ENCODE peak calls at places on chromosomes 1 and 21, in eight cellular contexts. One of them, this sample, is unnamed.

GRCh38 chr1:70061229-70061628 is 144.2 kb downstream of the LRRC40 start:
- DNase-seq in left ventricle myocardium inferior: no peak
- DNase-seq in non-pigmented ciliary epithelial cell: no peak
- DNase-seq in stimulated activated CD4-positive, alpha-beta T cell treated with anti-CD3 and anti-CD28 coated beads, Interleukin-15, amount 100 ng/mL, for 24 hours: no peak
- DNase-seq in right cardiac atrium: no peak
- DNase-seq in HS-5: no peak
- DNase-seq in activated gamma-delta T cell treated with Interleukin-2 at 50 U/mL for 16 hours: no peak
- DNase-seq in T-helper 2 cell: no peak
- DNase-seq in this sample: no peak

GRCh38 chr1:154848983-154849382 is 21.1 kb downstream of the KCNN3 start:
- DNase-seq in left ventricle myocardium inferior: no peak
- DNase-seq in non-pigmented ciliary epithelial cell: no peak
- DNase-seq in stimulated activated CD4-positive, alpha-beta T cell treated with anti-CD3 and anti-CD28 coated beads, Interleukin-15, amount 100 ng/mL, for 24 hours: no peak
- DNase-seq in right cardiac atrium: no peak
- DNase-seq in HS-5: no peak
- DNase-seq in activated gamma-delta T cell treated with Interleukin-2 at 50 U/mL for 16 hours: no peak
- DNase-seq in T-helper 2 cell: no peak
- DNase-seq in this sample: no peak

GRCh38 chr1:244063498-244063897 is 12.4 kb downstream of the ZBTB18 start:
- DNase-seq in left ventricle myocardium inferior: no peak
- DNase-seq in non-pigmented ciliary epithelial cell: no peak
- DNase-seq in stimulated activated CD4-positive, alpha-beta T cell treated with anti-CD3 and anti-CD28 coated beads, Interleukin-15, amount 100 ng/mL, for 24 hours: no peak
- DNase-seq in right cardiac atrium: no peak
- DNase-seq in HS-5: no peak
- DNase-seq in activated gamma-delta T cell treated with Interleukin-2 at 50 U/mL for 16 hours: no peak
- DNase-seq in T-helper 2 cell: no peak
- DNase-seq in this sample: no peak

GRCh38 chr21:33817136-33817535 is 98.5 kb downstream of the ATP5PO start:
- DNase-seq in left ventricle myocardium inferior: no peak
- DNase-seq in non-pigmented ciliary epithelial cell: no peak
- DNase-seq in stimulated activated CD4-positive, alpha-beta T cell treated with anti-CD3 and anti-CD28 coated beads, Interleukin-15, amount 100 ng/mL, for 24 hours: no peak
- DNase-seq in right cardiac atrium: no peak
- DNase-seq in HS-5: no peak
- DNase-seq in activated gamma-delta T cell treated with Interleukin-2 at 50 U/mL for 16 hours: no peak
- DNase-seq in T-helper 2 cell: no peak
- DNase-seq in this sample: no peak

GRCh38 chr1:5296135-5296930 is 641.9 kb downstream of the AJAP1 start:
- DNase-seq in left ventricle myocardium inferior: no peak
- DNase-seq in non-pigmented ciliary epithelial cell: no peak
- DNase-seq in stimulated activated CD4-positive, alpha-beta T cell treated with anti-CD3 and anti-CD28 coated beads, Interleukin-15, amount 100 ng/mL, for 24 hours: no peak
- DNase-seq in right cardiac atrium: no peak
- DNase-seq in HS-5: no peak
- DNase-seq in activated gamma-delta T cell treated with Interleukin-2 at 50 U/mL for 16 hours: no peak
- DNase-seq in T-helper 2 cell: no peak
- DNase-seq in this sample: no peak

GRCh38 chr1:69321311-69321710 is 246.4 kb upstream of the LRRC7 start:
- DNase-seq in left ventricle myocardium inferior: no peak
- DNase-seq in non-pigmented ciliary epithelial cell: no peak
- DNase-seq in stimulated activated CD4-positive, alpha-beta T cell treated with anti-CD3 and anti-CD28 coated beads, Interleukin-15, amount 100 ng/mL, for 24 hours: no peak
- DNase-seq in right cardiac atrium: no peak
- DNase-seq in HS-5: no peak
- DNase-seq in activated gamma-delta T cell treated with Interleukin-2 at 50 U/mL for 16 hours: no peak
- DNase-seq in T-helper 2 cell: no peak
- DNase-seq in this sample: no peak

GRCh38 chr1:26468911-26469310 is 3.3 kb upstream of the HMGN2 start:
- DNase-seq in left ventricle myocardium inferior: no peak
- DNase-seq in non-pigmented ciliary epithelial cell: no peak
- DNase-seq in stimulated activated CD4-positive, alpha-beta T cell treated with anti-CD3 and anti-CD28 coated beads, Interleukin-15, amount 100 ng/mL, for 24 hours: no peak
- DNase-seq in right cardiac atrium: peak; percentile 49
- DNase-seq in HS-5: no peak
- DNase-seq in activated gamma-delta T cell treated with Interleukin-2 at 50 U/mL for 16 hours: no peak
- DNase-seq in T-helper 2 cell: no peak
- DNase-seq in this sample: no peak

GRCh38 chr1:57831624-57832023 is 407.8 kb upstream of the DAB1 start:
- DNase-seq in left ventricle myocardium inferior: no peak
- DNase-seq in non-pigmented ciliary epithelial cell: no peak
- DNase-seq in stimulated activated CD4-positive, alpha-beta T cell treated with anti-CD3 and anti-CD28 coated beads, Interleukin-15, amount 100 ng/mL, for 24 hours: no peak
- DNase-seq in right cardiac atrium: no peak
- DNase-seq in HS-5: peak; percentile 49
- DNase-seq in activated gamma-delta T cell treated with Interleukin-2 at 50 U/mL for 16 hours: no peak
- DNase-seq in T-helper 2 cell: no peak
- DNase-seq in this sample: no peak

GRCh38 chr1:185241127-185241526 is 75.9 kb downstream of the IVNS1ABP start:
- DNase-seq in left ventricle myocardium inferior: no peak
- DNase-seq in non-pigmented ciliary epithelial cell: no peak
- DNase-seq in stimulated activated CD4-positive, alpha-beta T cell treated with anti-CD3 and anti-CD28 coated beads, Interleukin-15, amount 100 ng/mL, for 24 hours: no peak
- DNase-seq in right cardiac atrium: no peak
- DNase-seq in HS-5: no peak
- DNase-seq in activated gamma-delta T cell treated with Interleukin-2 at 50 U/mL for 16 hours: no peak
- DNase-seq in T-helper 2 cell: no peak
- DNase-seq in this sample: no peak

GRCh38 chr1:54267815-54268551 is 68.0 kb downstream of the MRPL37 start:
- DNase-seq in left ventricle myocardium inferior: no peak
- DNase-seq in non-pigmented ciliary epithelial cell: no peak
- DNase-seq in stimulated activated CD4-positive, alpha-beta T cell treated with anti-CD3 and anti-CD28 coated beads, Interleukin-15, amount 100 ng/mL, for 24 hours: no peak
- DNase-seq in right cardiac atrium: no peak
- DNase-seq in HS-5: no peak
- DNase-seq in activated gamma-delta T cell treated with Interleukin-2 at 50 U/mL for 16 hours: no peak
- DNase-seq in T-helper 2 cell: no peak
- DNase-seq in this sample: no peak

GRCh38 chr1:197481101-197481500 is 213.0 kb downstream of the CRB1 start:
- DNase-seq in left ventricle myocardium inferior: no peak
- DNase-seq in non-pigmented ciliary epithelial cell: no peak
- DNase-seq in stimulated activated CD4-positive, alpha-beta T cell treated with anti-CD3 and anti-CD28 coated beads, Interleukin-15, amount 100 ng/mL, for 24 hours: peak; percentile 12
- DNase-seq in right cardiac atrium: no peak
- DNase-seq in HS-5: no peak
- DNase-seq in activated gamma-delta T cell treated with Interleukin-2 at 50 U/mL for 16 hours: peak; percentile 10
- DNase-seq in T-helper 2 cell: no peak
- DNase-seq in this sample: no peak

GRCh38 chr1:6207921-6208320 is 2.0 kb downstream of the RNF207 start:
- DNase-seq in left ventricle myocardium inferior: no peak
- DNase-seq in non-pigmented ciliary epithelial cell: no peak
- DNase-seq in stimulated activated CD4-positive, alpha-beta T cell treated with anti-CD3 and anti-CD28 coated beads, Interleukin-15, amount 100 ng/mL, for 24 hours: no peak
- DNase-seq in right cardiac atrium: no peak
- DNase-seq in HS-5: no peak
- DNase-seq in activated gamma-delta T cell treated with Interleukin-2 at 50 U/mL for 16 hours: no peak
- DNase-seq in T-helper 2 cell: no peak
- DNase-seq in this sample: no peak

GRCh38 chr1:47190807-47191206 is 971 bp upstream of the PDZK1IP1 start:
- DNase-seq in left ventricle myocardium inferior: no peak
- DNase-seq in non-pigmented ciliary epithelial cell: no peak
- DNase-seq in stimulated activated CD4-positive, alpha-beta T cell treated with anti-CD3 and anti-CD28 coated beads, Interleukin-15, amount 100 ng/mL, for 24 hours: no peak
- DNase-seq in right cardiac atrium: no peak
- DNase-seq in HS-5: no peak
- DNase-seq in activated gamma-delta T cell treated with Interleukin-2 at 50 U/mL for 16 hours: no peak
- DNase-seq in T-helper 2 cell: no peak
- DNase-seq in this sample: no peak

GRCh38 chr1:40162791-40163441 is 1.7 kb downstream of the RLF start:
- DNase-seq in left ventricle myocardium inferior: no peak
- DNase-seq in non-pigmented ciliary epithelial cell: no peak
- DNase-seq in stimulated activated CD4-positive, alpha-beta T cell treated with anti-CD3 and anti-CD28 coated beads, Interleukin-15, amount 100 ng/mL, for 24 hours: peak; percentile 18
- DNase-seq in right cardiac atrium: no peak
- DNase-seq in HS-5: no peak
- DNase-seq in activated gamma-delta T cell treated with Interleukin-2 at 50 U/mL for 16 hours: no peak
- DNase-seq in T-helper 2 cell: no peak
- DNase-seq in this sample: peak; percentile 27

GRCh38 chr1:56867491-56867890 is 12.9 kb downstream of the C8A start:
- DNase-seq in left ventricle myocardium inferior: no peak
- DNase-seq in non-pigmented ciliary epithelial cell: no peak
- DNase-seq in stimulated activated CD4-positive, alpha-beta T cell treated with anti-CD3 and anti-CD28 coated beads, Interleukin-15, amount 100 ng/mL, for 24 hours: no peak
- DNase-seq in right cardiac atrium: no peak
- DNase-seq in HS-5: no peak
- DNase-seq in activated gamma-delta T cell treated with Interleukin-2 at 50 U/mL for 16 hours: no peak
- DNase-seq in T-helper 2 cell: no peak
- DNase-seq in this sample: no peak

GRCh38 chr1:55930931-55931271 is 648.5 kb downstream of the PLPP3 start:
- DNase-seq in left ventricle myocardium inferior: no peak
- DNase-seq in non-pigmented ciliary epithelial cell: no peak
- DNase-seq in stimulated activated CD4-positive, alpha-beta T cell treated with anti-CD3 and anti-CD28 coated beads, Interleukin-15, amount 100 ng/mL, for 24 hours: no peak
- DNase-seq in right cardiac atrium: no peak
- DNase-seq in HS-5: no peak
- DNase-seq in activated gamma-delta T cell treated with Interleukin-2 at 50 U/mL for 16 hours: no peak
- DNase-seq in T-helper 2 cell: no peak
- DNase-seq in this sample: no peak

GRCh38 chr21:35265170-35265877 is 216.2 kb upstream of the RUNX1 start:
- DNase-seq in left ventricle myocardium inferior: no peak
- DNase-seq in non-pigmented ciliary epithelial cell: no peak
- DNase-seq in stimulated activated CD4-positive, alpha-beta T cell treated with anti-CD3 and anti-CD28 coated beads, Interleukin-15, amount 100 ng/mL, for 24 hours: no peak
- DNase-seq in right cardiac atrium: no peak
- DNase-seq in HS-5: peak; percentile 51
- DNase-seq in activated gamma-delta T cell treated with Interleukin-2 at 50 U/mL for 16 hours: no peak
- DNase-seq in T-helper 2 cell: no peak
- DNase-seq in this sample: no peak